ENCODE peak calls at places on chromosomes 7 and 10, in seven cellular contexts. B, Q, R, C, G, F and H are unnamed samples.

GRCh38 chr10:15169555-15170407 is 1.3 kb upstream of the NMT2 start:
- DNase-seq in B (no peak), C (no peak), Q (peak; percentile 43), F (no peak), R (no peak), G (no peak), H (peak; percentile 28)

GRCh38 chr7:29921404-29922010 is 68.1 kb downstream of the SCRN1 start:
- DNase-seq in R (peak; percentile 38), C (no peak), B (no peak), F (peak; percentile 73), Q (peak; percentile 43), G (peak; percentile 28), H (peak; percentile 42)

GRCh38 chr7:106279425-106280182 is 5.2 kb downstream of the NAMPT start:
- DNase-seq in F (no peak), R (no peak), G (no peak), C (no peak), Q (no peak), B (no peak), H (no peak)

GRCh38 chr10:31036209-31036608 is 4.5 kb upstream of the ZNF438 start:
- DNase-seq in Q (no peak), C (no peak), G (no peak), B (no peak), F (peak; percentile 27), R (no peak), H (no peak)

GRCh38 chr7:114392686-114393085 is 21.9 kb upstream of the FOXP2 start:
- DNase-seq in G (no peak), R (no peak), F (no peak), Q (no peak), C (no peak), B (no peak), H (no peak)

GRCh38 chr10:35195361-35196306 is 69.0 kb downstream of the CREM start:
- DNase-seq in R (peak; percentile 65), F (peak; percentile 99), Q (peak; percentile 76), C (no peak), B (no peak), G (peak; percentile 70), H (peak; percentile 91)

GRCh38 chr10:70588852-70589570 is 13.5 kb downstream of the PRF1 start:
- DNase-seq in Q (no peak), F (no peak), C (no peak), B (no peak), G (no peak), R (peak; percentile 8), H (no peak)

GRCh38 chr7:102390697-102391484 is 5.3 kb upstream of the PRKRIP1 start:
- DNase-seq in Q (peak; percentile 76), B (peak; percentile 84), G (peak; percentile 82), C (peak; percentile 85), R (peak; percentile 89), F (peak; percentile 80), H (peak; percentile 56)

DNA sequence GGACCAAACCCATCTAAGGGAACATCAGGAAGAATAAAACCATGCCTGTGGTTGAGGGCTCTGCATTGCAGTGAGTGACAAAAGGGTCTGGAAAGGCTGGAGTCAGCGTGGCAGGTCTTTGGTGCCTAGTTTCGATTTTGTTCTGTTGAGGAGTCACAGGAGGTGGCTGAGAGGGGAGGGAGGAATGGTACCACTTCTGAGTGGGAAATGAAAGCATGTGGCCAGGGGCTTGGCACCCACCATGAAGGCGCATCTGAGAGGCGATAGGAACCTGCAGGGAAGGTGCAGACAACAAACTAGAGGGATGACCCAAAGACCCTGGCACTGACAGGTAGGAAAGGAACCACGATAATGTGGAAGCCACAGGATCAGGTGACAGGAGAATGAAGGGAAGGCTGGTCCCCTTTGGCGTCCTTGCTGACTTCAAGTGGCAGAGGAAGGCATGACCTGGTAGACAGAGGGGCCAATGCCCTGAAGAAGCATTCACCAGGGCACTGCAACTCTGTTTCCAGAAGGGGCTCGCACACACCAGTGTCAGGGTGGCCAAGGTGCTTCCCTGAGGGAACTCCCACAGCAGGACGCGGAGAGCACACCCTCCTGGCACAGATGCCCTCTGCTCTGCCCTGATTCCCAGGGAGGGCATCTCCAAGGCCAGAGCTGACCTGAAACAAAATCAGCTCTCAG is 41.7 kb downstream of the HIPK2 start:
- DNase-seq in R (no peak), B (no peak), G (no peak), C (no peak), F (no peak), Q (no peak), H (no peak)
- H3K4me1 ChIP-seq in R (peaks cover 100% of the 10 kb centered on the region), B (peaks cover 68% of the 10 kb centered on the region), G (peaks cover 76% of the 10 kb centered on the region), C (peaks cover 5% of the 10 kb centered on the region), F (peaks cover 54% of the 10 kb centered on the region), Q (peaks cover 39% of the 10 kb centered on the region), H (peaks cover 40% of the 10 kb centered on the region)

GRCh38 chr7:157475601-157476000 is 138.8 kb downstream of the DNAJB6 start:
- DNase-seq in C (no peak), G (no peak), Q (peak; percentile 1), R (peak; percentile 4), B (peak; percentile 13), F (no peak), H (no peak)

GRCh38 chr7:157479326-157479725 is 142.5 kb downstream of the DNAJB6 start:
- DNase-seq in C (no peak), R (no peak), F (no peak), Q (no peak), B (no peak), G (no peak), H (no peak)

GRCh38 chr7:157476654-157477549 is 140.1 kb downstream of the DNAJB6 start:
- DNase-seq in G (no peak), C (no peak), Q (no peak), B (peak; percentile 27), R (no peak), F (no peak), H (no peak)

GRCh38 chr7:157476201-157476600 is 139.4 kb downstream of the DNAJB6 start:
- DNase-seq in R (peak; percentile 10), F (no peak), G (no peak), B (peak; percentile 16), C (no peak), Q (peak; percentile 2), H (no peak)

GRCh38 chr7:157477550-157478212 is 140.9 kb downstream of the DNAJB6 start:
- DNase-seq in F (no peak), C (peak; percentile 39), Q (no peak), R (no peak), G (no peak), B (no peak), H (peak; percentile 41)
- H3K9me3 ChIP-seq in F (peaks cover 11% of the 10 kb centered on the region), C (peaks cover 3% of the 10 kb centered on the region), Q (no peaks in the 10 kb centered on the region), R (peaks cover 16% of the 10 kb centered on the region), G (peaks cover 16% of the 10 kb centered on the region), B (peaks cover 4% of the 10 kb centered on the region), H (peaks cover 13% of the 10 kb centered on the region)

GRCh38 chr7:37315752-37316711 is 132.6 kb downstream of the ELMO1 start:
- DNase-seq in R (no peak), B (peak; percentile 55), F (no peak), C (no peak), G (no peak), Q (no peak), H (no peak)

GRCh38 chr7:37320840-37321468 is 127.7 kb downstream of the ELMO1 start:
- DNase-seq in F (no peak), B (no peak), G (no peak), Q (no peak), R (no peak), C (no peak), H (no peak)

GRCh38 chr7:37320140-37320839 is 128.4 kb downstream of the ELMO1 start:
- DNase-seq in F (no peak), B (no peak), C (no peak), Q (no peak), R (no peak), G (no peak), H (no peak)

GRCh38 chr7:37322831-37323230 is 125.8 kb downstream of the ELMO1 start:
- DNase-seq in R (no peak), Q (no peak), F (no peak), G (no peak), C (no peak), B (no peak), H (no peak)

GRCh38 chr7:37318541-37318940 is 130.1 kb downstream of the ELMO1 start:
- DNase-seq in Q (no peak), B (no peak), G (no peak), F (no peak), C (no peak), R (no peak), H (peak; percentile 13)
- H3K4me1 ChIP-seq in Q (peaks cover 32% of the 10 kb centered on the region), B (peaks cover 10% of the 10 kb centered on the region), G (peaks cover 21% of the 10 kb centered on the region), F (no peaks in the 10 kb centered on the region), C (no peaks in the 10 kb centered on the region), R (peaks cover 10% of the 10 kb centered on the region), H (peaks cover 37% of the 10 kb centered on the region)

GRCh38 chr7:64992971-64993370 is 2.1 kb upstream of the ZNF117 start:
- DNase-seq in R (no peak), F (no peak), G (no peak), Q (no peak), B (no peak), C (no peak), H (no peak)
- H3K9me3 ChIP-seq in R (peaks cover 97% of the 10 kb centered on the region), F (peaks cover 11% of the 10 kb centered on the region), G (peaks cover 69% of the 10 kb centered on the region), Q (peaks cover 39% of the 10 kb centered on the region), B (peaks cover 54% of the 10 kb centered on the region), C (peaks cover 6% of the 10 kb centered on the region), H (peaks cover 59% of the 10 kb centered on the region)

GRCh38 chr7:43639858-43640491 is 57.1 kb downstream of the STK17A start:
- DNase-seq in F (peak; percentile 50), B (peak; percentile 63), R (peak; percentile 72), C (peak; percentile 69), G (no peak), Q (no peak), H (no peak)

GRCh38 chr7:43645699-43646226 is 62.9 kb downstream of the STK17A start:
- DNase-seq in B (no peak), Q (no peak), F (no peak), R (no peak), C (no peak), G (no peak), H (no peak)

GRCh38 chr7:43643842-43644241 is 60.9 kb downstream of the STK17A start:
- DNase-seq in R (no peak), Q (no peak), C (no peak), B (no peak), G (no peak), F (no peak), H (no peak)

GRCh38 chr7:43640679-43641078 is 57.8 kb downstream of the STK17A start:
- DNase-seq in F (no peak), G (no peak), R (no peak), C (no peak), B (no peak), Q (no peak), H (no peak)

DNA sequence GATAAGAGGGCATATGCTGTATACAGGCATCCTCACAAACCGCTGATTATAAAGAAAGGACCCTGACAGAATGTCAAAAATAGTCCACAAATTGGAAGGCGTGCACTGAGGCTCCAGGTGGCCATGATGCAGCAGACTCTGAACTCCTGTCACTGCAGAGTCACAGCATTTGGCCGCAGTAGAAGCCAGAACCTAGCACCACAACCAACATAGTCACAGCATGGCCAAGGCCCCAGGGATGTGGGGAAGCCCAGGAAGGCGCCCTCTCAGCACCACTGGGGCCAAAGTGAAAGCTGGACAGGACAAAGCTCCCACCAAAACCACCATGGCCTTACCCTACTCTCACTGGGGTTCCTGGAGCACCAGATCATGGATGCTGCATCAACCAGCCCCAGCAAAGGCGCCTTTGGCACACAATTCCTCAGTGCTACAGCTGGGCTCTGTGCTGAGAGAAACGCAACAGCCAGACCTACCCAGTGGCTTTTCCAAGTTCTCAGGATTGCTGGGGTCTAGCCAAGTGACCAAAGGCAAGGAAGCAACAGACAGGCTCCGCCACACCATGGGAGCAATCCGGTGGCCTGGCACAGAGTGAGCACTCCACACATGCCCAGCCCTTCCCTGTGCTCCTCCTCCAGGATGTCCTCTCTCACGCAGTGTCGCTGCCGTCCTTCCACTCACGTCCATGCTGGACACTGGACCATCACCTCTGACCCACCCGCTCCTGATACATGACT is 60.2 kb downstream of the STK17A start:
- DNase-seq in B (no peak), G (no peak), F (no peak), Q (no peak), R (no peak), C (no peak), H (no peak)
- H3K4me1 ChIP-seq in B (peaks cover 56% of the 10 kb centered on the region), G (peaks cover 38% of the 10 kb centered on the region), F (peaks cover 41% of the 10 kb centered on the region), Q (peaks cover 99% of the 10 kb centered on the region), R (peaks cover 59% of the 10 kb centered on the region), C (no peaks in the 10 kb centered on the region), H (peaks cover 96% of the 10 kb centered on the region)